ENCODE peak calls at places on chromosomes 7 and 10, in nine cellular contexts. P is H9; L is NAMALWA; Z is activated CD4-positive, alpha-beta T cell treated with anti-CD3 and anti-CD28 coated beads, Interleukin-2, amount 50 U/mL, for 24 hours; D is kidney; F is occipital lobe; E is COR-L47; W is left kidney; U is ACHN. G is an unnamed sample.

GRCh38 chr7:100585511-100586265 is at the start of gene LRCH4:
- DNase-seq in P (peak; percentile 74), L (peak; percentile 81), Z (peak; percentile 31), D (no peak), F (no peak), E (peak; percentile 23), W (peak; percentile 66), U (peak; percentile 46), G (peak; percentile 91)

GRCh38 chr7:91504919-91505318 is 240.7 kb downstream of the FZD1 start:
- DNase-seq in P (no peak), L (no peak), Z (no peak), D (no peak), F (no peak), E (no peak), W (no peak), U (no peak), G (no peak)

GRCh38 chr7:129244220-129244619 is 19.4 kb downstream of the AHCYL2 start:
- DNase-seq in P (no peak), L (no peak), Z (no peak), D (no peak), F (no peak), E (no peak), W (no peak), U (no peak), G (no peak)

GRCh38 chr7:155372782-155373358 is 75.2 kb downstream of the INSIG1 start:
- DNase-seq in P (no peak), L (no peak), Z (no peak), D (peak; percentile 46), F (no peak), E (no peak), W (no peak), U (no peak), G (peak; percentile 65)

GRCh38 chr7:20797174-20798080 is 10.7 kb upstream of the SP8 start:
- DNase-seq in P (no peak), L (no peak), Z (no peak), D (peak; percentile 74), F (no peak), E (peak; percentile 54), W (peak; percentile 59), U (peak; percentile 23), G (no peak)

GRCh38 chr7:150983893-150984368 is 5.8 kb upstream of the KCNH2 start:
- DNase-seq in P (peak; percentile 71), L (peak; percentile 72), Z (no peak), D (no peak), F (no peak), E (no peak), W (peak; percentile 91), U (peak; percentile 73), G (no peak)

GRCh38 chr7:15851201-15851600 is 164.7 kb upstream of the MEOX2 start:
- DNase-seq in P (no peak), L (no peak), Z (no peak), D (no peak), F (no peak), E (no peak), W (no peak), U (no peak), G (no peak)

GRCh38 chr7:3206771-3207191 is 94.3 kb upstream of the SDK1 start:
- DNase-seq in P (no peak), L (no peak), Z (no peak), D (no peak), F (no peak), E (peak; percentile 37), W (no peak), U (no peak), G (peak; percentile 75)

GRCh38 chr7:32501522-32501921 is 6.2 kb downstream of the AVL9 start:
- DNase-seq in P (no peak), L (no peak), Z (no peak), D (no peak), F (no peak), E (no peak), W (no peak), U (peak; percentile 43), G (no peak)

GRCh38 chr7:35035511-35035921 is 1.8 kb downstream of the DPY19L1 start:
- DNase-seq in P (no peak), L (peak; percentile 45), Z (no peak), D (no peak), F (no peak), E (peak; percentile 35), W (peak; percentile 77), U (peak; percentile 68), G (no peak)

GRCh38 chr7:123135960-123136359 is 63.8 kb downstream of the SLC13A1 start:
- DNase-seq in P (no peak), L (no peak), Z (no peak), D (no peak), F (no peak), E (no peak), W (no peak), U (no peak), G (no peak)

GRCh38 chr10:3761916-3762708 is 22.9 kb downstream of the KLF6 start:
- DNase-seq in P (peak; percentile 73), L (no peak), Z (no peak), D (no peak), F (no peak), E (no peak), W (peak; percentile 44), U (peak; percentile 98), G (no peak)

GRCh38 chr7:157228864-157229422 is 90.2 kb downstream of the UBE3C start:
- DNase-seq in P (peak; percentile 62), L (peak; percentile 69), Z (no peak), D (no peak), F (no peak), E (no peak), W (peak; percentile 46), U (peak; percentile 42), G (no peak)

GRCh38 chr7:98234429-98235147 is 17.4 kb downstream of the TECPR1 start:
- DNase-seq in P (no peak), L (no peak), Z (no peak), D (no peak), F (no peak), E (no peak), W (no peak), U (no peak), G (no peak)

GRCh38 chr7:28032738-28033380 is 147.7 kb downstream of the JAZF1 start:
- DNase-seq in P (peak; percentile 52), L (no peak), Z (no peak), D (no peak), F (no peak), E (no peak), W (peak; percentile 42), U (peak; percentile 43), G (no peak)

GRCh38 chr7:24706211-24707165 is 50.8 kb downstream of the GSDME start:
- DNase-seq in P (no peak), L (no peak), Z (no peak), D (no peak), F (no peak), E (no peak), W (no peak), U (no peak), G (no peak)

GRCh38 chr10:49379596-49380410 is 16.1 kb downstream of the DRGX start:
- DNase-seq in P (peak; percentile 55), L (peak; percentile 34), Z (no peak), D (no peak), F (no peak), E (no peak), W (peak; percentile 29), U (no peak), G (peak; percentile 44)

GRCh38 chr10:133199488-133199885 is 30.5 kb upstream of the UTF1 start:
- DNase-seq in P (no peak), L (no peak), Z (no peak), D (peak; percentile 49), F (no peak), E (no peak), W (no peak), U (no peak), G (no peak)

GRCh38 chr10:77390481-77390891 is 247.1 kb downstream of the KCNMA1 start:
- DNase-seq in P (no peak), L (no peak), Z (no peak), D (no peak), F (peak; percentile 15), E (no peak), W (no peak), U (no peak), G (no peak)

GRCh38 chr7:88357794-88358533 is 51.3 kb upstream of the STEAP4 start:
- DNase-seq in P (no peak), L (peak; percentile 56), Z (no peak), D (no peak), F (no peak), E (peak; percentile 2), W (no peak), U (peak; percentile 69), G (no peak)

GRCh38 chr10:34698979-34699378 is 116.1 kb downstream of the PARD3 start:
- DNase-seq in P (no peak), L (no peak), Z (no peak), D (no peak), F (no peak), E (no peak), W (no peak), U (peak; percentile 94), G (no peak)

GRCh38 chr7:141113131-141113530 is 39.3 kb downstream of the TMEM178B start:
- DNase-seq in P (no peak), L (no peak), Z (no peak), D (no peak), F (no peak), E (no peak), W (no peak), U (no peak), G (no peak)

GRCh38 chr7:112745635-112746034 is 44.6 kb downstream of the TMEM168 start:
- DNase-seq in P (no peak), L (no peak), Z (no peak), D (no peak), F (no peak), E (no peak), W (no peak), U (no peak), G (no peak)

GRCh38 chr10:593901-594457 is 95.5 kb downstream of the DIP2C start:
- DNase-seq in P (no peak), L (no peak), Z (no peak), D (no peak), F (no peak), E (no peak), W (no peak), U (no peak), G (peak; percentile 84)

GRCh38 chr10:117442521-117442920 is 67.3 kb upstream of the PDZD8 start:
- DNase-seq in P (peak; percentile 36), L (no peak), Z (no peak), D (no peak), F (no peak), E (no peak), W (no peak), U (no peak), G (no peak)

GRCh38 chr7:79405368-79405767 is 48.1 kb downstream of the MAGI2 start:
- DNase-seq in P (no peak), L (no peak), Z (no peak), D (no peak), F (no peak), E (no peak), W (no peak), U (no peak), G (no peak)

GRCh38 chr10:116620423-116621400 is at the start of gene PNLIPRP2:
- DNase-seq in P (no peak), L (no peak), Z (no peak), D (peak; percentile 57), F (no peak), E (no peak), W (peak; percentile 46), U (no peak), G (no peak)

GRCh38 chr10:63713191-63714144 is 192.3 kb downstream of the REEP3 start:
- DNase-seq in P (peak; percentile 96), L (no peak), Z (no peak), D (peak; percentile 93), F (no peak), E (peak; percentile 99), W (peak; percentile 90), U (no peak), G (peak; percentile 84)

GRCh38 chr7:39429421-39429820 is 136.8 kb upstream of the YAE1 start:
- DNase-seq in P (no peak), L (no peak), Z (no peak), D (no peak), F (no peak), E (no peak), W (peak; percentile 59), U (no peak), G (no peak)

GRCh38 chr7:1562611-1563051 is 6.6 kb upstream of the TMEM184A start:
- DNase-seq in P (no peak), L (no peak), Z (no peak), D (peak; percentile 53), F (no peak), E (no peak), W (no peak), U (no peak), G (no peak)

GRCh38 chr10:14358886-14359573 is 28.3 kb upstream of the FRMD4A start:
- DNase-seq in P (no peak), L (no peak), Z (no peak), D (no peak), F (no peak), E (peak; percentile 68), W (no peak), U (no peak), G (no peak)

G was measured in posterior vena cava.